ENCODE peak calls at places on chromosomes 13 and 19, in nine cellular contexts. H is neural progenitor cell, O is GM12878, L is PC-3, D is endothelial cell of umbilical vein, I is PC-9, U is GM23338, Q is fibroblast of lung, P is DND-41. B is an unnamed sample. For H3K79me2, the result is how much of the 10 kb centered on the place peaks cover.

GRCh38 chr19:1237754-1238372 is at the start of gene CBARP:
- DNase-seq in P (peak), L (peak), O (no peak), H (peak), I (no peak), D (no peak), U (no peak), Q (no peak), B (no peak)

GRCh38 chr13:21074601-21075302 is 13.4 kb upstream of the LATS2 start:
- DNase-seq in Q (peak), D (peak), H (no peak), U (no peak), L (no peak), P (no peak), O (no peak), I (no peak), B (no peak)

GRCh38 chr19:13033819-13034611 is 38.7 kb downstream of the NFIX start:
- DNase-seq in O (no peak), D (no peak), H (peak), P (peak), Q (peak), I (peak), L (peak), U (peak), B (no peak)

GRCh38 chr13:78317030-78317429 is 286.3 kb downstream of the POU4F1 start:
- DNase-seq in Q (peak), I (no peak), U (peak), H (peak), L (peak), D (no peak), O (no peak), P (no peak), B (no peak)

GRCh38 chr13:40502236-40502635 is 164.2 kb downstream of the FOXO1 start:
- DNase-seq in O (no peak), H (no peak), I (no peak), Q (no peak), D (no peak), U (no peak), P (no peak), L (peak), B (no peak)

GRCh38 chr19:16025108-16026101 is 50.9 kb upstream of the TPM4 start:
- DNase-seq in P (no peak), Q (peak), L (peak), O (no peak), U (peak), I (peak), H (peak), D (peak), B (no peak)

GRCh38 chr19:16386619-16387240 is 62.1 kb downstream of the KLF2 start:
- DNase-seq in H (peak), U (peak), L (peak), O (no peak), D (peak), I (peak), P (peak), Q (peak), B (no peak)

GRCh38 chr19:27754700-27755099 is 1458.3 kb downstream of the UQCRFS1 start:
- DNase-seq in H (no peak), U (no peak), I (no peak), P (no peak), Q (no peak), L (no peak), O (no peak), D (no peak), B (no peak)

GRCh38 chr13:110320645-110321044 is 13.6 kb downstream of the COL4A2 start:
- DNase-seq in Q (no peak), O (no peak), I (no peak), P (no peak), D (no peak), L (no peak), U (no peak), H (no peak), B (no peak)

GRCh38 chr13:33349996-33350826 is 64.7 kb upstream of the STARD13 start:
- DNase-seq in U (peak), O (no peak), H (peak), Q (peak), I (peak), D (peak), P (no peak), L (peak), B (no peak)

GRCh38 chr13:49772828-49773227 is 19.7 kb downstream of the KPNA3 start:
- DNase-seq in I (no peak), Q (no peak), L (no peak), H (no peak), D (no peak), P (no peak), U (no peak), O (no peak), B (no peak)

GRCh38 chr19:972281-972680 is 11.9 kb upstream of the WDR18 start:
- DNase-seq in U (no peak), H (no peak), O (no peak), Q (no peak), D (no peak), P (no peak), I (no peak), L (no peak), B (no peak)

GRCh38 chr19:37998801-37999308 is 91.8 kb downstream of the SIPA1L3 start:
- DNase-seq in L (no peak), O (no peak), Q (no peak), H (no peak), P (no peak), U (no peak), D (no peak), I (no peak), B (no peak)

GRCh38 chr19:32223595-32224370 is 121.6 kb upstream of the ZNF507 start:
- DNase-seq in O (no peak), U (peak), P (peak), Q (no peak), I (no peak), H (peak), L (no peak), D (no peak), B (no peak)

GRCh38 chr19:4711211-4711610 is 12.4 kb downstream of the DPP9 start:
- DNase-seq in L (no peak), D (no peak), I (no peak), U (no peak), P (no peak), Q (no peak), H (no peak), O (no peak), B (no peak)

GRCh38 chr13:78787189-78787588 is 128.2 kb upstream of the OBI1 start:
- DNase-seq in I (no peak), U (no peak), L (no peak), P (no peak), Q (peak), D (no peak), H (no peak), O (no peak), B (no peak)

GRCh38 chr19:20039203-20039723 is at the start of gene ZNF682:
- DNase-seq in I (peak), O (no peak), U (peak), Q (peak), L (peak), D (peak), P (peak), H (peak), B (peak)

GRCh38 chr13:109200556-109200955 is 571.1 kb downstream of the MYO16 start:
- DNase-seq in H (no peak), P (no peak), I (no peak), O (no peak), D (peak), Q (no peak), U (no peak), L (no peak), B (no peak)

GRCh38 chr19:15623711-15624318 is 8.8 kb downstream of the CYP4F8 start:
- DNase-seq in D (no peak), Q (no peak), O (no peak), U (peak), L (peak), H (no peak), P (peak), I (no peak), B (no peak)

GRCh38 chr13:114053026-114053425 is 79.2 kb upstream of the C13orf46 start:
- DNase-seq in P (no peak), O (no peak), I (no peak), U (no peak), Q (peak), L (no peak), D (no peak), H (no peak), B (no peak)

GRCh38 chr19:2561895-2562294 is 86.0 kb downstream of the GADD45B start:
- DNase-seq in D (no peak), U (no peak), I (no peak), H (no peak), Q (no peak), P (peak), O (peak), L (no peak), B (no peak)

DNA sequence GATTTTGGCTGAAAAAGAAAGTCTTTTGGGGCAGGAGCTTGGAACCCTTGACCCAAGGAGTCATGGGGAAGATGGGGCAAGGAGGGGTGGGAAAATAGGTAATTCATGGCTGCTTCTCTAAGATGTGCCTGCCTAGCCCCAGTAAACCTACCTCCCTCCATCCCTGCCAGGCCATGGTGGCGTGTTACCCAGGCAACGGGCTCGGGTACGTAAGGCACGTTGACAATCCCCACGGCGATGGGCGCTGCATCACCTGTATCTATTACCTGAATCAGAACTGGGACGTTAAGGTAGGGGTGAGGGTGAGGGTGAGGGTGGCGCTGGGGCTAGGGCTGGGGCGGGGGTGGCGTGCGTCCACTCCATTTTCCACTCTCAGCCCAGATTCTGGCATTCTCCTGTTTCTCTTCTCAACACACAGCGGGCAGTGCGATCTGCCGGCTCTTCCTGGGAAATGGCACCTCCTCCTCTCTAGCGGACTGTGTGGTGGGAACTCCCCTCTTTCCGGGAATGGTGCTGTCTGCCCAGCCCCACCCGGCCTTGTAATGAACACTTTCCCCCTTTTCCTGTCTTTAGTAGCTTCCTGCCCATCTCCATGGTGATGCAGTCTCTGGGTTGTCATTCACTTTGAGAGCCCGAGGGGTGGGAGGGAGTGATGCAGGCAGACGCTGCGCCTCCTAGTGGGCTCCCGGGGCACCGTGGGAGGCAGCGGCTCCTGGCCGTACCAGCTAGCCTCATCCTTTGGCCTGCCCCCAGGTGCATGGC is 7.6 kb downstream of the EGLN2 start:
- DNase-seq in Q (peak), O (no peak), H (peak), P (peak), L (no peak), U (peak), I (no peak), D (peak), B (peak)
- H3K4me3 ChIP-seq in Q (no peak), O (no peak), H (peak), P (no peak), L (no peak), U (peak), I (no peak), D (peak), B (no peak)

GRCh38 chr19:8477889-8478288 is 24.6 kb downstream of the PRAM1 start:
- DNase-seq in I (no peak), D (no peak), H (no peak), L (no peak), U (no peak), P (no peak), Q (no peak), O (no peak), B (no peak)
- H3K79me2 ChIP-seq in I (half or more), D (half or more), H (half or more), L (half or more), U (half or more), P (half or more), Q (half or more), O (under half), B (half or more)

GRCh38 chr19:50921391-50922315 is 10.5 kb upstream of the KLK4 start:
- DNase-seq in U (peak), P (no peak), H (peak), I (no peak), Q (no peak), L (peak), D (no peak), O (no peak), B (no peak)
- TF ChIP-seq EZH2 in U (no peak), P (no peak), H (no peak), I (no peak), Q (no peak), L (no peak), D (no peak), O (no peak), B (no peak)

DNA sequence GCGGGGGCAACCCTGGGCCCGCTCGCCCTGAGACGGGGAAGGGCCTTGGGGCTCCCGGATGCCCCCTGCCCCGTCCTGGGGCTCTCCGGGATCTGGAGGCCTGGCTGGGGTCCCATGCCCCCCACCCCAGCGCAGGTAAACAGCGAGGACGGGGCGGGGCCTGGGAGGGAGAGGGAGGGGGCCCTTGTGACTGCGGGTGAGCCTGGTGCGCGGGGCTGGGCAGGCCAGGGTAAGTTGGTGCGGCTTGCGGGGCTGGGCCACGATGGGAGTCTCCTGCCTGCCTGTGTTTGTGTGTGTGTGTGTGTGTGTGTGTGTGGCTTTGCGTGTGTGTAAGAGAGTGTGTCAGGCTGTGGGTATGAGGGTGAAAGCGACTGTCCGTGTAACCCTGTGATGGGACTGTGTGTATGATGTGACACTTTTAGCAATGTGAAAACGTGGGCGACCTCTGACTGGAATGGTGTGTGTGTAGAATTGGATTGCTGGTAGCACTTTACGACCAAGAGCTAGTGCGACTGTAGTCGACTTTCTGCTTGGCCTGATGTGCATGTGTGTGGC is 426 bp downstream of the KLC3 start:
- DNase-seq in P (no peak), I (peak), D (no peak), U (peak), L (no peak), O (no peak), H (peak), Q (peak), B (no peak)
- H3K4me3 ChIP-seq in P (no peak), I (peak), D (no peak), U (peak), L (peak), O (peak), H (peak), Q (no peak), B (peak)

DNA sequence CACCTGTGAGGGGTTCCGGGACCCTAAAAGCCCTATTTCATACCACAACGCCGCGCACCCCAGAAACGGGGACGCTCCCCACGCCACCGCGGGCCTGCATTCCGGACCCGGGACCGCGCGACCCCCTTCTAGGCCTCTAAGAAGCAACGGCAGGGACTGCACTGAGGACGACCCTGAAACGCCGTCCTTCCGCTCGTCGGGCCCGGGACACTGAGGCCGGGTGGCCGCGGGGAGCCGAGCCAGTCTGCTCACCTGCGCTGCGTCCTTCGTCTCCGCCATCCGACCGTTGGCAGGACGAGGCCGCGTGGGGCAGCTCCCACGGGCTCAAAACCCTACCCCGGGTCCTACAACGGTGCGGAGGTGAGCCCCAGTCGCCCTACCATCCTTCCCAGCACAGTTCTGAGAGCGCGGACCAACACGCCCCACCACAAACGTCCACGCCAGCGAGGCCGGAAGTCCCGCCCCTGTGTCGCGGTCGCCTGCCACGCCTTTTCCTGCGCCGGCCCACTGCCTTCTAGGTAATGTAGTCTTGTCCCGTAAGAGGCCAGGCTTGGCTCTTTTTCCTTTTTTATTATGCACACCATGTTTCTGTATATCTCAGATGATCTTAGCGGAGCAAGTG is at the start of gene ZNF550:
- DNase-seq in D (peak), U (peak), I (peak), P (peak), L (peak), Q (peak), H (peak), O (peak), B (peak)
- H3K79me2 ChIP-seq in D (under half), U (under half), I (under half), P (under half), L (under half), Q (under half), H (under half), O (under half), B (under half)

DNA sequence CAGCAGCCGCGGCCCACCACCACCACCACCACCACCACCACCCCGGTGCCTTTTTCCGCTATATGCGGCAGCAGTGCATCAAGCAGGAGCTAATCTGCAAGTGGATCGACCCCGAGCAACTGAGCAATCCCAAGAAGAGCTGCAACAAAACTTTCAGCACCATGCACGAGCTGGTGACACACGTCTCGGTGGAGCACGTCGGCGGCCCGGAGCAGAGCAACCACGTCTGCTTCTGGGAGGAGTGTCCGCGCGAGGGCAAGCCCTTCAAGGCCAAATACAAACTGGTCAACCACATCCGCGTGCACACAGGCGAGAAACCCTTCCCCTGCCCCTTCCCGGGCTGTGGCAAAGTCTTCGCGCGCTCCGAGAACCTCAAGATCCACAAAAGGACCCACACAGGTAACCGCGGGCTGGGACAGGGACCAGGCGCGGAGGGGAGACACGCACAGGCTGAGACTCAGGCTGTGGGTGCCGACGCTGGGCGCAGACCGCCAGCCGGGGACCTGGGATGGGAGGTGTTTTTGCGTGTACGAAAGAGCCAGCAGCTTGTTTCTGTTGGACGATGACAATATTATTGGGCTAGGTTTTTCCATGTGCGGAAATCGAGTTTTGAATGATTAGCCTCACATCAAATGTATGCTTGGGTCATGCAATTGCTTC is 1.3 kb downstream of the ZIC2 start:
- DNase-seq in O (no peak), L (no peak), Q (no peak), U (peak), H (peak), I (peak), P (no peak), D (no peak), B (no peak)
- TF ChIP-seq EZH2 in O (no peak), L (no peak), Q (peak), U (no peak), H (no peak), I (no peak), P (no peak), D (peak), B (peak)

GRCh38 chr19:30376826-30377425 is 4.7 kb downstream of the ZNF536 start:
- DNase-seq in Q (no peak), D (no peak), U (no peak), O (no peak), H (no peak), L (no peak), I (no peak), P (no peak), B (no peak)

GRCh38 chr19:30375651-30376050 is 3.5 kb downstream of the ZNF536 start:
- DNase-seq in P (no peak), D (no peak), Q (no peak), U (no peak), I (no peak), L (no peak), H (no peak), O (no peak), B (no peak)

GRCh38 chr19:30376272-30376671 is 4.1 kb downstream of the ZNF536 start:
- DNase-seq in P (no peak), H (no peak), U (peak), I (no peak), D (no peak), Q (no peak), O (no peak), L (no peak), B (no peak)

GRCh38 chr19:30373593-30373992 is 1.4 kb downstream of the ZNF536 start:
- DNase-seq in I (no peak), H (peak), L (no peak), D (no peak), U (peak), O (no peak), Q (no peak), P (no peak), B (no peak)

GRCh38 chr19:30374791-30375650 is 2.8 kb downstream of the ZNF536 start:
- DNase-seq in U (peak), H (peak), D (no peak), I (no peak), Q (no peak), O (no peak), L (no peak), P (no peak), B (no peak)
- H3K4me3 ChIP-seq in U (peak), H (peak), D (no peak), I (no peak), Q (no peak), O (no peak), L (no peak), P (no peak), B (no peak)

GRCh38 chr13:98485561-98485960 is 91.3 kb downstream of the STK24 start:
- DNase-seq in Q (no peak), D (no peak), L (no peak), P (no peak), O (no peak), I (no peak), U (no peak), H (no peak), B (no peak)
- H3K79me2 ChIP-seq in Q (half or more), D (half or more), L (half or more), P (half or more), O (half or more), I (half or more), U (half or more), H (half or more), B (half or more)

DNA sequence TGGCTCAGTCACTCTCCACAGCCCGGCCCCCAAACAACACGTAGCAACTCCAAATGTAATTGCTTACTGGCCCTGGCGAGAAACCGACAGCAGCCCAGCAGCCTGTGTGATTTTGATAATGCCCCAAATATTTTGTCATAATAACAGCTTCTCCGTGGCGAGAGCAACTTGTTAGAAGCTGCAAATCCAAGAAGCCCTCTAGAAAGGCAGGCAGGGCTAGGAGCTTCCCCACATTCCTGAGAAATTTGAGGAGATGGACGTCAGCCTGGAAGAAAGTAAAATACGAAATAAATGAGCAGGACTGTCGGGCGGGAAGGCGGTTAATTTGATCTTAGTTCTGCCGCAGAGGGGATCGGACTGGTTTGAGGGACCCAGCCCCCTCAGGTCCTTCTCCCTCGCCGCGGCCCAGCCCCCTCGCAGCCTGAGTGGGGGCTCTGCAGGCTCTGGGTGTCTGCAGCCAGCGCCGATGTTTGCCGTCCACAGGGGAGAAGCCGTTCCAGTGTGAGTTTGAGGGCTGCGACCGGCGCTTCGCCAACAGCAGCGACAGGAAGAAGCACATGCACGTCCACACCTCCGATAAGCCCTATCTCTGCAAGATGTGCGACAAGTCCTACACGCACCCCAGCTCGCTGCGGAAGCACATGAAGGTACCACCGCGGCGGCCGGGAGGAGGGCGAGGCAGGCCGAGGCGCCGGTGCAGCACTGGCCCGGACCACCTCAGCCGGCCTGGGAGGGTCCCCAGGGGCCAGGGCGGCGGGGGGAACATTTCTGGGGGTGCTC is 3.1 kb downstream of the ZIC2 start:
- DNase-seq in H (peak), Q (no peak), U (peak), I (no peak), L (no peak), P (no peak), O (no peak), D (no peak), B (no peak)
- TF ChIP-seq EZH2 in H (no peak), Q (peak), U (peak), I (no peak), L (no peak), P (no peak), O (peak), D (peak), B (peak)

GRCh38 chr19:18444513-18444912 is 6.6 kb upstream of the ISYNA1 start:
- DNase-seq in I (no peak), Q (no peak), D (no peak), L (no peak), O (no peak), P (no peak), H (no peak), U (no peak), B (no peak)
- H3K4me3 ChIP-seq in I (no peak), Q (no peak), D (no peak), L (no peak), O (no peak), P (no peak), H (no peak), U (no peak), B (no peak)